ENCODE peak calls at places on chromosomes 7 and 10, in four cellular contexts. A is DND-41, O is ovary, G is BE2C. N is an unnamed sample.

GRCh38 chr7:129739427-129739826 is 127.9 kb downstream of the NRF1 start:
- DNase-seq in O (no peak), G (no peak), A (no peak), N (peak)

GRCh38 chr7:40612298-40612697 is 477.5 kb downstream of the SUGCT start:
- DNase-seq in O (no peak), A (no peak), G (no peak), N (no peak)

GRCh38 chr10:88342733-88343310 is 240.3 kb downstream of the RNLS start:
- DNase-seq in A (no peak), G (no peak), O (no peak), N (no peak)

GRCh38 chr10:92691591-92692084 is 1.9 kb downstream of the HHEX start:
- DNase-seq in A (no peak), G (no peak), O (no peak), N (no peak)

GRCh38 chr7:96236198-96237039 is 85.5 kb downstream of the SLC25A13 start:
- DNase-seq in O (peak), G (peak), A (no peak), N (peak)

GRCh38 chr10:42961776-42962119 is 115.1 kb upstream of the RET start:
- DNase-seq in G (no peak), O (no peak), A (no peak), N (no peak)

GRCh38 chr10:82866424-82867020 is 991.5 kb downstream of the NRG3 start:
- DNase-seq in G (no peak), O (no peak), A (no peak), N (no peak)

GRCh38 chr10:116566932-116567331 is 21.2 kb downstream of the PNLIP start:
- DNase-seq in G (no peak), A (no peak), O (no peak), N (no peak)

GRCh38 chr10:29524294-29524693 is 110.5 kb downstream of the SVIL start:
- DNase-seq in O (no peak), G (no peak), A (no peak), N (no peak)

GRCh38 chr7:78620931-78621330 is 822.4 kb downstream of the PHTF2 start:
- DNase-seq in G (no peak), O (no peak), A (peak), N (peak)

GRCh38 chr7:41476117-41476803 is 226.6 kb downstream of the INHBA start:
- DNase-seq in O (no peak), A (no peak), G (no peak), N (no peak)

GRCh38 chr7:159010411-159010810 is 134.3 kb downstream of the VIPR2 start:
- DNase-seq in G (no peak), A (no peak), O (no peak), N (no peak)

GRCh38 chr7:101163281-101164070 is 1.9 kb downstream of the VGF start:
- DNase-seq in O (peak), A (peak), G (peak), N (no peak)

GRCh38 chr7:32462451-32462850 is 27.7 kb downstream of the LSM5 start:
- DNase-seq in G (no peak), A (no peak), O (no peak), N (no peak)

GRCh38 chr7:135714534-135715009 is 13.4 kb downstream of the SLC13A4 start:
- DNase-seq in G (peak), O (no peak), A (no peak), N (no peak)

GRCh38 chr7:116152276-116152675 is 58.1 kb upstream of the TES start:
- DNase-seq in A (peak), G (no peak), O (no peak), N (no peak)

GRCh38 chr10:99569253-99569939 is 36.7 kb downstream of the NKX2-3 start:
- DNase-seq in A (no peak), G (no peak), O (no peak), N (no peak)

GRCh38 chr7:50339990-50340500 is 35.5 kb downstream of the IKZF1 start:
- DNase-seq in A (peak), O (no peak), G (no peak), N (no peak)

GRCh38 chr7:50751136-50751535 is 31.6 kb downstream of the GRB10 start:
- DNase-seq in G (no peak), A (no peak), O (no peak), N (no peak)

GRCh38 chr7:33669251-33669670 is 236.1 kb upstream of the BMPER start:
- DNase-seq in O (no peak), G (no peak), A (no peak), N (no peak)

GRCh38 chr7:43450894-43451293 is 132.0 kb upstream of the STK17A start:
- DNase-seq in G (no peak), A (no peak), O (no peak), N (no peak)

GRCh38 chr10:34008641-34009040 is 674.2 kb upstream of the NRP1 start:
- DNase-seq in G (no peak), O (no peak), A (no peak), N (no peak)

GRCh38 chr7:75732764-75733630 is 5.7 kb downstream of the HIP1 start:
- DNase-seq in A (no peak), G (no peak), O (no peak), N (peak)

N was measured in astrocyte of the cerebellum.